ENCODE peak calls at places on chromosomes 2 and 18, in ten cellular contexts. Q is Calu3; R is Jurkat, Clone E6-1; Y is stimulated activated CD4-positive, alpha-beta T cell treated with anti-CD3 and anti-CD28 coated beads, Interleukin-1b, Interleukin-23, amount 100 ng/mL, for 4 hours; O is renal cortical epithelial cell; J is sciatic nerve; V is A172; C is progenitor cell of endocrine pancreas; K is choroid plexus epithelial cell; P is NCI-H2107. E is an unnamed sample.
A peak's percentile ranks its signal among the peaks of the same experiment; 100 is the strongest.

GRCh38 chr2:169361706-169362345 is 508 bp downstream of the LRP2 start:
- DNase-seq in Q (peak; percentile 36), R (no peak), Y (no peak), O (no peak), J (no peak), V (no peak), C (peak; percentile 71), K (peak; percentile 6), P (no peak), E (peak; percentile 39)

GRCh38 chr2:173934895-173935294 is 30.3 kb downstream of the SP3 start:
- DNase-seq in Q (peak; percentile 59), R (no peak), Y (no peak), O (no peak), J (no peak), V (no peak), C (no peak), K (no peak), P (no peak), E (no peak)

GRCh38 chr2:216429403-216429802 is 17.1 kb downstream of the SMARCAL1 start:
- DNase-seq in Q (no peak), R (peak; percentile 31), Y (no peak), O (no peak), J (no peak), V (no peak), C (no peak), K (no peak), P (no peak), E (no peak)

GRCh38 chr2:136057023-136057801 is 60.7 kb downstream of the CXCR4 start:
- DNase-seq in Q (no peak), R (no peak), Y (no peak), O (no peak), J (no peak), V (no peak), C (no peak), K (no peak), P (no peak), E (no peak)

GRCh38 chr2:73987109-73987947 is 2.6 kb downstream of the TET3 start:
- DNase-seq in Q (peak; percentile 53), R (no peak), Y (no peak), O (peak; percentile 33), J (no peak), V (no peak), C (no peak), K (peak; percentile 52), P (no peak), E (peak; percentile 66)

GRCh38 chr2:231701456-231702373 is 6.6 kb upstream of the PTMA start:
- DNase-seq in Q (no peak), R (no peak), Y (no peak), O (peak; percentile 87), J (no peak), V (no peak), C (no peak), K (peak; percentile 62), P (peak; percentile 87), E (no peak)

GRCh38 chr2:40400336-40400953 is 51.4 kb downstream of the SLC8A1 start:
- DNase-seq in Q (no peak), R (no peak), Y (no peak), O (no peak), J (no peak), V (peak; percentile 76), C (no peak), K (no peak), P (no peak), E (no peak)

GRCh38 chr2:16645088-16645487 is 20.5 kb downstream of the CYRIA start:
- DNase-seq in Q (no peak), R (no peak), Y (no peak), O (no peak), J (no peak), V (no peak), C (no peak), K (no peak), P (no peak), E (no peak)

GRCh38 chr2:84856785-84857184 is 24.1 kb downstream of the TRABD2A start:
- DNase-seq in Q (no peak), R (no peak), Y (no peak), O (no peak), J (no peak), V (no peak), C (no peak), K (no peak), P (no peak), E (no peak)

GRCh38 chr2:224217962-224218347 is 178.9 kb upstream of the SERPINE2 start:
- DNase-seq in Q (no peak), R (no peak), Y (no peak), O (no peak), J (no peak), V (peak; percentile 69), C (no peak), K (peak; percentile 87), P (no peak), E (no peak)

GRCh38 chr2:118085173-118086023 is 2.9 kb upstream of the INSIG2 start:
- DNase-seq in Q (peak; percentile 31), R (no peak), Y (no peak), O (peak; percentile 93), J (no peak), V (no peak), C (no peak), K (no peak), P (no peak), E (no peak)

GRCh38 chr2:64606495-64607363 is 47.0 kb downstream of the SERTAD2 start:
- DNase-seq in Q (peak; percentile 87), R (peak; percentile 37), Y (peak; percentile 60), O (peak; percentile 93), J (peak; percentile 91), V (peak; percentile 19), C (no peak), K (peak; percentile 30), P (no peak), E (peak; percentile 66)

GRCh38 chr18:24475926-24476589 is 15.6 kb downstream of the HRH4 start:
- DNase-seq in Q (no peak), R (peak; percentile 23), Y (no peak), O (no peak), J (no peak), V (no peak), C (no peak), K (no peak), P (no peak), E (no peak)

GRCh38 chr2:136025057-136025973 is 39.9 kb upstream of the DARS1 start:
- DNase-seq in Q (peak; percentile 77), R (no peak), Y (no peak), O (peak; percentile 36), J (peak; percentile 70), V (no peak), C (peak; percentile 71), K (peak; percentile 68), P (peak; percentile 57), E (peak; percentile 62)

GRCh38 chr2:143819190-143819735 is 690.0 kb downstream of the ARHGAP15 start:
- DNase-seq in Q (no peak), R (no peak), Y (no peak), O (no peak), J (no peak), V (no peak), C (no peak), K (no peak), P (no peak), E (no peak)

GRCh38 chr2:120219766-120220165 is 3.4 kb downstream of the TMEM185B start:
- DNase-seq in Q (no peak), R (no peak), Y (no peak), O (no peak), J (no peak), V (no peak), C (no peak), K (no peak), P (no peak), E (no peak)

GRCh38 chr18:43970656-43971055 is 693.4 kb upstream of the SYT4 start:
- DNase-seq in Q (no peak), R (no peak), Y (no peak), O (peak; percentile 74), J (no peak), V (peak; percentile 1), C (no peak), K (peak; percentile 21), P (no peak), E (no peak)

E was measured in NCI-H82.